ENCODE peak calls at places on chromosomes 4 and X, in five cellular contexts. O is fibroblast of villous mesenchyme, J is cardiac fibroblast, D is fibroblast of mammary gland, Y is stomach. K is an unnamed sample.

GRCh38 chr4:105194328-105195231 is 47.9 kb downstream of the TET2 start:
- DNase-seq in J (no peak), D (peak), O (peak), Y (no peak), K (no peak)

GRCh38 chrX:133297284-133297683 is 79.1 kb upstream of the TFDP3 start:
- DNase-seq in O (no peak), J (peak), D (peak), Y (no peak), K (peak)

GRCh38 chr4:76980280-76980679 is 30.7 kb downstream of the SEPTIN11 start:
- DNase-seq in Y (no peak), J (no peak), D (no peak), O (peak), K (no peak)

GRCh38 chr4:178712486-178712885 is 1270.2 kb upstream of the AGA start:
- DNase-seq in O (no peak), Y (no peak), D (no peak), J (no peak), K (no peak)

GRCh38 chrX:112910418-112910817 is 69.8 kb upstream of the AMOT start:
- DNase-seq in Y (no peak), O (no peak), J (no peak), D (no peak), K (no peak)

GRCh38 chrX:131288188-131288587 is 918 bp downstream of the IGSF1 start:
- DNase-seq in O (no peak), J (no peak), D (no peak), Y (no peak), K (no peak)

GRCh38 chrX:119266364-119266995 is 30.4 kb downstream of the PGRMC1 start:
- DNase-seq in D (peak), J (peak), Y (no peak), O (peak), K (peak)

GRCh38 chr4:124060261-124060918 is 652.1 kb downstream of the ANKRD50 start:
- DNase-seq in O (peak), D (peak), J (peak), Y (peak), K (peak)

GRCh38 chrX:76183289-76184057 is 10.6 kb downstream of the PBDC1 start:
- DNase-seq in Y (no peak), D (peak), J (peak), O (peak), K (peak)

GRCh38 chr4:139791681-139792080 is 126.1 kb downstream of the MGST2 start:
- DNase-seq in J (no peak), O (no peak), D (no peak), Y (no peak), K (no peak)

GRCh38 chrX:23666282-23666681 is 1.0 kb upstream of the PRDX4 start:
- DNase-seq in D (no peak), O (no peak), J (no peak), Y (no peak), K (no peak)

GRCh38 chr4:2767705-2768074 is 11.6 kb upstream of the TNIP2 start:
- DNase-seq in D (no peak), J (no peak), Y (no peak), O (no peak), K (no peak)

GRCh38 chrX:48919360-48919821 is 567 bp upstream of the PIM2 start:
- DNase-seq in O (no peak), J (no peak), Y (no peak), D (no peak), K (no peak)

DNA sequence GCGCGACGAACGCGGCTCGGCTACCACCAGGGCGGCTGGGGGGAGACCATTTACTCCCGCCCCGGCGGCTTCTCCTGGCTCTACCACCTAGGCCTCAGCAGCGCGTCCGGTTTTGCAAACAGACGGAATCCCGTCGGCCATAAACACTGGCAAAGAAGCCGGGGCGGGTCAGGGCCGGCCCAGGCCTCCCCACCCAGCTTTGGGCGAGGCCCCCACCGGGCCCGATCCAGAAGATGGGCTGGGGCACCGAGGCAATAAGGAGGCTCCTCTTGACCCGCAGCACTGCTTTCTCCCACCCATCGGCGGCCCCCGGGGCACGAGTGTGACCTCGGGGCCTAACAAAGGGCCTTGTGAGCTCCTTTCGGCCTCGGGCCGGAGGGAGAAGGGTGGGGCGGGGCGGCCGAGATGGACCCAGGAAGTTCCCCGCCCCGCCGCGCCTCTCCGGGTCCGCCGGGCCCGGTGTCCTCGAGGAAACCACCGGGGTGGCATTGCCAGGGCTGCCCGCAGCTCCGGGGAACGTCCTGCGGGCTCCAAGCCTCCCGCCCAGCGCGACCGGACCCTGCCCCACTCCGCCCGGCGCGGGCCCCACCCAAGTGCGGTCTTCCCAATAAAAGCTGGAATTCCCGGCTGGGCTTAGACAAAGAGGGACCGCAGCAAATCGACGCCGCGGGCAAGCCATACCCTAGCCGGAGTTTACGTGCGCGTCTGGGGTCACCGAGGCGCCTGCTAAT is 5.9 kb downstream of the BCOR start:
- DNase-seq in D (no peak), J (no peak), Y (no peak), O (no peak), K (no peak)
- H3K4me3 ChIP-seq in D (no peak), J (no peak), Y (peak), O (peak), K (no peak)

GRCh38 chrX:106039920-106040319 is 1.4 kb upstream of the SERPINA7 start:
- DNase-seq in Y (no peak), O (no peak), D (peak), J (peak), K (no peak)

GRCh38 chrX:106037835-106038473 is 573 bp downstream of the SERPINA7 start:
- DNase-seq in O (no peak), D (no peak), Y (no peak), J (no peak), K (no peak)

GRCh38 chrX:106036716-106037115 is 1.8 kb downstream of the SERPINA7 start:
- DNase-seq in Y (no peak), O (no peak), D (no peak), J (no peak), K (no peak)

GRCh38 chrX:106038625-106039024 is at the start of gene SERPINA7:
- DNase-seq in O (no peak), J (no peak), Y (no peak), D (no peak), K (no peak)

DNA sequence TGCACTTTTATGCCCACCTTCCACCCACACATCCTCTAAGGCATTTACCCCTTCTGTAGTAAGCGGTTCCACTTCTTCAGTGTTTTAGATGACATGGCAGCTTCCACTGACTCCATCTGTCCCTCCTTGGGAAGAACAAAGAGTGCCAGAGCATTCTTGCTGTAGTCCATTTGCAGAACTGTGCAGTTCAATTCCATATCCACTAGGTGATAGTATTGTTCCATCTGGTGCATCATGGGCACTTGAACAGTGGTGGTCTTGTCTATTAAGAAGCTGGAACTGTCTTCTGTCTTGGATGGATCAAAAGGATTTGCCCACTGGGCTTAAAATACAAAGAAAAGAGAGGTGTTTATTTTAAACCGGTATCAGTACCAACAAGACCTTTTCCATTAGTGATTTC is 3.5 kb downstream of the SERPINA7 start:
- DNase-seq in O (no peak), D (no peak), Y (no peak), J (peak), K (no peak)
- TF ChIP-seq CTCF in O (peak), D (peak), Y (no peak), J (no peak), K (no peak)

DNA sequence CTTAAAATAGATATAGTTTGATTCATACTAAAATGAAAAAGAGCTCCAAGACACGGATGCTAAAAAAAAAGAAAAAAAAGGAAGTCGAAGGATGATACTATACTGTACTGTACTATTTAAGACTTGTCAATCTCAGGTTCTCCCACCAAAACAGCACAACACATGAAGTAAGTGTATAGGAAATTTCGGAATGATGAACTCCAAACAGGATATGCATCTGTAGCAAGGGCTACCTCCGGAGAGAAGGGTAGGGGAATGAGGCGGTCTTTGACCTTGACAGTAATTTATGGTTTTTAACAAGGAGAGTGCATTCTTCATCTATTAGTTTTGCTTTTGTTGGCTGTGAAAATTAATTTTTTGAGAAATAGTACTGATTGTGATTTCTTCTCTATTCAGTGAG is 541 bp upstream of the FIP1L1 start:
- DNase-seq in O (no peak), D (peak), Y (no peak), J (no peak), K (no peak)
- H3K4me3 ChIP-seq in O (peak), D (peak), Y (peak), J (peak), K (peak)

GRCh38 chr4:60865238-60865637 is 334.9 kb upstream of the ADGRL3 start:
- DNase-seq in J (peak), D (no peak), Y (no peak), O (no peak), K (no peak)
- TF ChIP-seq CTCF in J (peak), D (no peak), Y (no peak), O (no peak), K (no peak)